ENCODE peak calls at places on chromosome 4, in seven cellular contexts. I is heart right ventricle, M is HL-60, G is kidney epithelial cell, L is foreskin fibroblast, P is body of pancreas, E is astrocyte of the cerebellum. X is an unnamed sample.

GRCh38 chr4:163484906-163485305 is 9.6 kb upstream of the TMA16 start:
- DNase-seq in I (no peak), M (no peak), G (peak), L (peak), P (peak), E (peak), X (no peak)

GRCh38 chr4:111449657-111450056 is 695.6 kb upstream of the FAM241A start:
- DNase-seq in I (no peak), M (no peak), G (no peak), L (no peak), P (no peak), E (no peak), X (no peak)

GRCh38 chr4:108030332-108030731 is 40.6 kb downstream of the HADH start:
- DNase-seq in I (no peak), M (peak), G (peak), L (peak), P (no peak), E (peak), X (no peak)

GRCh38 chr4:184318852-184319251 is 101.2 kb upstream of the ENPP6 start:
- DNase-seq in I (no peak), M (no peak), G (no peak), L (no peak), P (no peak), E (no peak), X (no peak)

GRCh38 chr4:108861339-108861738 is 98.5 kb upstream of the ETNPPL start:
- DNase-seq in I (no peak), M (no peak), G (no peak), L (no peak), P (peak), E (no peak), X (peak)

GRCh38 chr4:102196221-102196620 is 149.1 kb downstream of the SLC39A8 start:
- DNase-seq in I (no peak), M (no peak), G (no peak), L (peak), P (no peak), E (peak), X (no peak)

GRCh38 chr4:156241896-156242295 is 288.2 kb upstream of the CTSO start:
- DNase-seq in I (no peak), M (no peak), G (no peak), L (no peak), P (no peak), E (no peak), X (no peak)

GRCh38 chr4:4843651-4844291 is 15.7 kb upstream of the MSX1 start:
- DNase-seq in I (no peak), M (no peak), G (no peak), L (no peak), P (no peak), E (no peak), X (no peak)

GRCh38 chr4:77095101-77095826 is 19.5 kb upstream of the CCNI start:
- DNase-seq in I (peak), M (peak), G (no peak), L (peak), P (peak), E (no peak), X (peak)

GRCh38 chr4:5821665-5822358 is 71.1 kb downstream of the CRMP1 start:
- DNase-seq in I (no peak), M (no peak), G (no peak), L (no peak), P (no peak), E (no peak), X (no peak)

GRCh38 chr4:173685761-173686260 is 155.8 kb upstream of the HAND2 start:
- DNase-seq in I (no peak), M (no peak), G (no peak), L (no peak), P (no peak), E (no peak), X (no peak)

GRCh38 chr4:48445704-48446103 is 37.4 kb upstream of the SLC10A4 start:
- DNase-seq in I (no peak), M (no peak), G (no peak), L (no peak), P (no peak), E (no peak), X (no peak)

GRCh38 chr4:61520176-61520575 is 320.1 kb downstream of the ADGRL3 start:
- DNase-seq in I (no peak), M (no peak), G (no peak), L (no peak), P (no peak), E (peak), X (no peak)

GRCh38 chr4:2750719-2751605 is 5.2 kb downstream of the TNIP2 start:
- DNase-seq in I (no peak), M (no peak), G (no peak), L (no peak), P (no peak), E (no peak), X (no peak)

GRCh38 chr4:185956546-185956945 is 112.4 kb upstream of the TLR3 start:
- DNase-seq in I (no peak), M (no peak), G (no peak), L (no peak), P (no peak), E (no peak), X (no peak)

GRCh38 chr4:2767705-2768074 is 11.6 kb upstream of the TNIP2 start:
- DNase-seq in I (peak), M (no peak), G (no peak), L (no peak), P (no peak), E (no peak), X (no peak)

GRCh38 chr4:53197760-53198150 is 168.1 kb downstream of the SCFD2 start:
- DNase-seq in I (no peak), M (no peak), G (no peak), L (no peak), P (no peak), E (no peak), X (no peak)

GRCh38 chr4:8747896-8748575 is 123.6 kb downstream of the HMX1 start:
- DNase-seq in I (no peak), M (no peak), G (no peak), L (no peak), P (peak), E (no peak), X (no peak)

GRCh38 chr4:105613326-105613725 is 60.9 kb downstream of the ARHGEF38 start:
- DNase-seq in I (no peak), M (no peak), G (no peak), L (no peak), P (peak), E (no peak), X (peak)

GRCh38 chr4:144578681-144579080 is 67.3 kb upstream of the HHIP start:
- DNase-seq in I (no peak), M (no peak), G (no peak), L (peak), P (no peak), E (no peak), X (no peak)

GRCh38 chr4:121776610-121777401 is 11.8 kb upstream of the SMIM43 start:
- DNase-seq in I (no peak), M (no peak), G (no peak), L (no peak), P (no peak), E (no peak), X (no peak)

GRCh38 chr4:87982446-87982845 is 6.9 kb downstream of the SPP1 start:
- DNase-seq in I (no peak), M (no peak), G (no peak), L (no peak), P (no peak), E (no peak), X (no peak)

GRCh38 chr4:94457692-94458106 is 6.0 kb downstream of the PDLIM5 start:
- DNase-seq in I (no peak), M (no peak), G (peak), L (no peak), P (no peak), E (no peak), X (no peak)

GRCh38 chr4:32073542-32073941 is 1353.4 kb downstream of the PCDH7 start:
- DNase-seq in I (no peak), M (no peak), G (no peak), L (no peak), P (no peak), E (no peak), X (no peak)

GRCh38 chr4:58502839-58503238 is 1392.7 kb upstream of the IGFBP7 start:
- DNase-seq in I (no peak), M (no peak), G (no peak), L (no peak), P (no peak), E (no peak), X (no peak)

GRCh38 chr4:186131935-186132334 is 27.4 kb downstream of the FAM149A start:
- DNase-seq in I (no peak), M (no peak), G (no peak), L (no peak), P (no peak), E (no peak), X (no peak)

GRCh38 chr4:139666735-139667266 is 1.2 kb downstream of the MGST2 start:
- DNase-seq in I (no peak), M (no peak), G (peak), L (no peak), P (peak), E (no peak), X (peak)

GRCh38 chr4:174036111-174036510 is 247.4 kb downstream of the FBXO8 start:
- DNase-seq in I (no peak), M (no peak), G (no peak), L (peak), P (no peak), E (no peak), X (no peak)

GRCh38 chr4:110959041-110959643 is 336.3 kb upstream of the PITX2 start:
- DNase-seq in I (no peak), M (no peak), G (no peak), L (no peak), P (no peak), E (peak), X (no peak)

GRCh38 chr4:110411599-110412011 is 64.3 kb upstream of the ENPEP start:
- DNase-seq in I (no peak), M (no peak), G (no peak), L (no peak), P (no peak), E (no peak), X (peak)

GRCh38 chr4:125303058-125303457 is 11.7 kb upstream of the FAT4 start:
- DNase-seq in I (no peak), M (no peak), G (no peak), L (peak), P (no peak), E (no peak), X (no peak)

GRCh38 chr4:123953556-123953955 is 557.0 kb downstream of the SPRY1 start:
- DNase-seq in I (no peak), M (no peak), G (no peak), L (no peak), P (no peak), E (no peak), X (no peak)

GRCh38 chr4:91113130-91113706 is 986.0 kb downstream of the CCSER1 start:
- DNase-seq in I (no peak), M (no peak), G (no peak), L (no peak), P (no peak), E (peak), X (peak)

GRCh38 chr4:146369446-146369845 is 152.3 kb downstream of the SLC10A7 start:
- DNase-seq in I (no peak), M (no peak), G (no peak), L (no peak), P (no peak), E (no peak), X (no peak)

DNA sequence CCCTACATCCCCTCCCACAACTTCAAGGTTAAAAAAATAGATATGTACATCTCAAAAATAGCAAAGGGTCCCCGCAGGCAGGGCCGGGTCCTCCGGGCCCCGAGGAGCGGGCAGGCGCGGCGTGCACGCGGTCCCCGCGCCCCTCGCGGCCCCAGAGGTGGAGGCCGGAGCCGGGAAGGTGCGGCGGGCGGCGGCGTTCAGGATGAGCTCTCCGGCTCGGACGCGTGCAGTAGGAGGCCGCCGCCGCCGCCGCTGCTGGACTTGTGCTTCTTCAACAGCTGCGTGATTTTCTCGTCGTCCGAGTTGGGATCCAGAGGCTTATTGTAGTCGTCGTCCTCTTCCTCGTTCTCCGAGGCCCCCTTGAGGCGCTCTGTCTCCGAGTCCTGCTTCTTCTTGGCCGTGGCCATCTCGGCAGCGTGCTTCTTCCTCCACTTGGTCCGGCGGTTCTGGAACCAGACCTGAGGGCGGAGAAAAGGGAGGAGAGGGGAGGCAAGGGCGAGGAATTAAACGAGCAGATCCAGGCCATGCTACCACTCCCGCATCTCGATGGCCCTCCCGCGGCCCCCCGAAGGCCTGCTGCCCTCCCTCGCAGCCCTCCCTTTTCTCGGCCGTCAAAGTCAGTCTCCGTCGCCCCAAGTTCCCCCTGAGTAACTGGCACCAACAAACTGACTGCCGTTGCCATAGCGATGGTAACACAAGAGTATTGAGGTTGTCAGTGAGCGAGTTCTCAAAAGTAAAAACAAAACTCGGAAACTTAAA is 5.8 kb downstream of the NKX6-1 start:
- DNase-seq in I (no peak), M (no peak), G (no peak), L (no peak), P (peak), E (no peak), X (no peak)
- H3K4me3 ChIP-seq in I (no peak), M (no peak), G (no peak), L (no peak), P (no peak), E (no peak), X (no peak)

GRCh38 chr4:55346851-55347255 is 811 bp downstream of the SRD5A3 start:
- DNase-seq in I (peak), M (no peak), G (no peak), L (no peak), P (peak), E (no peak), X (no peak)

GRCh38 chr4:55348436-55348835 is 2.4 kb downstream of the SRD5A3 start:
- DNase-seq in I (no peak), M (no peak), G (no peak), L (peak), P (no peak), E (no peak), X (no peak)

GRCh38 chr4:55345980-55346850 is at the start of gene SRD5A3:
- DNase-seq in I (peak), M (no peak), G (no peak), L (peak), P (peak), E (peak), X (no peak)

GRCh38 chr4:55345054-55345453 is 988 bp upstream of the SRD5A3 start:
- DNase-seq in I (no peak), M (no peak), G (no peak), L (no peak), P (no peak), E (no peak), X (no peak)

DNA sequence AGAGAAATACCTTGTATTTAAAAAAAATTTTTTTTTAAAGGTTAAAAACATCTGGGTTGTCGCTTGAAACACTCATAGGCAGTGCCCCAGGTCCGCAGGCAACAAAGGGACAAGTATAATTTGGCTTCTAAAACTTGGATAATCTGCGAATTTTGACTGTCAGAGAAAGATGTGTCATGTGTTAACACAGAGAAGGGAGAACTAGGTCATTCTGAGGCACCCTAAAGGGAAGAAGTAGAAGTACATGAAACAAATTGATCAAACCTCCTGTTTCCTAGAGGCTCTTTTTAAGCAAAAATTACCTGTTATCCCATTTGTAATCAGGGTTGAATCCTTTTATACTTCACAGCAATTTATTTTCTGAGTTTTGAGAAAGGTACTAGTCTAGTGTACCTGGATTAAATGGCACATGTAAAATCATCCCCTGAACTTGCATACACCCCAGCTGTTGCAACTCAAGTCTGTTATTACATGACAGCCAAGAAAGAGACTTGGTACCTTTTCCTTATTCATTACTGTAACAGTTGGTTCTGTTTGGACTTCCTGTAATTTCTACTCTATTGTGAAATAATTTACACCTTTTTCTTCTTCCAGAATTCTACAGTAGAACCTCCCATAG is 1.7 kb downstream of the SRD5A3 start:
- DNase-seq in I (no peak), M (peak), G (no peak), L (no peak), P (no peak), E (no peak), X (no peak)
- H3K4me3 ChIP-seq in I (no peak), M (no peak), G (no peak), L (no peak), P (no peak), E (no peak), X (peak)

DNA sequence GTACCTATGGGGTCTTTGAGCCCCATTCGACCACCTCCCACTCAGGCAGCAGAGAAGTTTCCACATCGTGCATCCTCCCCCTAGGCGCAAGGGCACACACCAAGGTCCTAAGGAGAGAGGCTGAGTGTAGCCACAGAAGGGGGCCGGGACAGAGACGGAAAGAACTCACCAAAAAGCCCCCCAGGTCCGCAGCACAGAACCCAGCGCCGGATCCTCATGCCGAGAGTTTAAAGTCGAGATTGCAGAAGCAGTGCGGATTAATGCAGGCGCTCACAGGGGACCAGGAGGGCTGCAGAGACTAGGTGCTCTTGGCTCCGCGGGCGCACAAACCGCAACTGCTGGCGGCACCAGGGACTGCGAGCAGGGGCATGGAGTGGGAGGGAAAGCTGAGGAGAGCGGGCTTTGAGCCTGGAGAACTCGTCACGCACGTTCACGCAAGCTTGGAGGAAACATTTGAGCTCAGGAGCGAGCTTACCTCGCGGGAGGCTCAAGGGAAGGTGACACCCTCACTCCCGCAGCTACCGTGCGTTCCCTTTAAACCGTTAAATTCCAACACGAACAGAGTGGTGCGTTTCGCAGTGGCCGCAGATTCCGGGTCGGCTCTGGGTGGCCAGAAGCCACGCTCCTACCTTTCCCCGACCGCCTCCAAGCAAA is 8.5 kb downstream of the NKX3-2 start:
- DNase-seq in I (no peak), M (no peak), G (no peak), L (no peak), P (no peak), E (no peak), X (no peak)
- H3K4me3 ChIP-seq in I (no peak), M (no peak), G (no peak), L (no peak), P (no peak), E (no peak), X (no peak)

DNA sequence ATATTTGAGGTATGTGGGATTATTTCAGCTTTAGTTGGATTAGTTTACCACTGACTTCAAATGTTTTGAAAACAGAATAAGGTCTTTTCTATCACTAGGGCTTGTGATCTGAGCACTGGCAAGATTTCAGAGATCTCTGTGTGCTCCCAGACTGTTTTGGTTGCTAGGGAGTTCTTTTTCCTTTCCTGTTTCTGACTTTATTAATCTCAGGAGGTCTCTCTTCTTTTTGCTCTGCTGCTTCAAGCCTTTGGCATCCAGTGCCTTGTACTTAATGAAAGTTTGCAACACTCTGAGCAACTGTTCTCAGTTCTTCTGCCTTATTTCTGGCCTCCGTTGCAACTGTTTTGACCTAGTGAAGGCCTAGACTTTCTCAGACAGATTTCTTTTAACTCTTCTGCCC is 32.1 kb upstream of the PAQR3 start:
- DNase-seq in I (no peak), M (no peak), G (no peak), L (no peak), P (no peak), E (no peak), X (no peak)
- H3K4me3 ChIP-seq in I (no peak), M (no peak), G (no peak), L (no peak), P (no peak), E (no peak), X (no peak)

DNA sequence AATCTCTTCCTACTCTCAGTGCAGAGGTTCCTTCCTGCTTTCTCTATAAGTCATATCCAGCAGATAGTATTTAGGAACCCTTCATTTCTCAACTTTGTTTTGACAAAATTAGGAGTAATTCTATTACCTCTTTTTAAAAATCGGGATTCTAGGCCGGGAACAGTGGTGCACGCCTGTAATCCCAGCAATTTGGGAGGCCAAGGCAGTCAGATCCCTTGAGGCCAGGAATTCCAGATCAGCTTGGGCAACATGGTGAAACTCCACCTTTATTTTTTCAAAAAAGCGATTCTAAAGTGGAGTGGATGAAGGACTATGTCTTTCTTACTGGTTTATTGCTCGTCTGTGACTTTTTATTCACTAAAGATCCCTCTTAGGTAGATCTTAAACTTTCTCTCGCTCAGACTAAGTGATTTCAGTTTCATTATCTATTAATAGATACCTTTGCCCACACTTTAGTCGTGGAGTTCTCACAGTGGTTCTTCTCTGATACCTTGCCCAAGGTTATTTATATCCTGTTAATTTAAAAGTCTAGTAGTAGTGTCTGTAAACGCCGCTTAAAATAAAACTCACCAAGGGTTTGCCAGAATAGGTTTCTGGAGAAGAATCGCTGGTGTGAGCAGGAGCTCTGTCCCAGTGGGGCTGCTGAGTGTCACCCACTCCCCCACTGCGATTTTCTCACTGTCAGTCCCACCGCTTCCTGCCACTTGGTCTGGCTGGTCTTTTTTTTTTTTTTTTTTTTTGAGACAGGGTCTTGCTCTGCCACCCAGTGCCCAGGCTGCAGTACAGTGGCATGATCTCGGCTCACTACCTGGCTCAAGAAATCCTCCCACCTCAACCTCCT is 27.0 kb upstream of the TMEM131L start:
- DNase-seq in I (no peak), M (no peak), G (no peak), L (no peak), P (no peak), E (no peak), X (no peak)
- H3K4me3 ChIP-seq in I (no peak), M (no peak), G (no peak), L (no peak), P (no peak), E (no peak), X (no peak)

X was measured in LNCaP clone FGC.